ENCODE peak calls at places on chromosomes 7 and 10, in eight cellular contexts. B is aorta; V is fibroblast of lung; X is osteoblast; E is CD8-positive, alpha-beta T cell; G is CD4-positive, alpha-beta memory T cell; O is GM23248; P is esophagus squamous epithelium. Y is an unnamed sample. For H3K9me3, the result is how much of the 10 kb centered on the place peaks cover.

GRCh38 chr7:43198599-43199090 is 86.2 kb downstream of the HECW1 start:
- DNase-seq in B (no peak), V (no peak), X (no peak), E (no peak), G (no peak), O (no peak), P (no peak), Y (no peak)

GRCh38 chr10:124991872-124992271 is 49.9 kb downstream of the ZRANB1 start:
- DNase-seq in B (no peak), V (no peak), X (no peak), E (no peak), G (no peak), O (no peak), P (no peak), Y (no peak)

GRCh38 chr10:13839430-13839986 is 252.7 kb downstream of the PRPF18 start:
- DNase-seq in B (peak), V (peak), X (peak), E (no peak), G (no peak), O (peak), P (no peak), Y (no peak)

GRCh38 chr7:30134011-30134410 is 775 bp upstream of the MTURN start:
- DNase-seq in B (no peak), V (no peak), X (no peak), E (no peak), G (no peak), O (no peak), P (no peak), Y (no peak)

GRCh38 chr10:22997102-22997501 is 69.2 kb downstream of the ARMC3 start:
- DNase-seq in B (no peak), V (peak), X (peak), E (no peak), G (no peak), O (peak), P (no peak), Y (no peak)

GRCh38 chr7:143988986-143989745 is 11.0 kb upstream of the OR6B1 start:
- DNase-seq in B (no peak), V (peak), X (peak), E (no peak), G (no peak), O (peak), P (no peak), Y (no peak)

GRCh38 chr10:774661-775244 is 85.3 kb upstream of the DIP2C start:
- DNase-seq in B (no peak), V (no peak), X (peak), E (no peak), G (no peak), O (no peak), P (no peak), Y (no peak)

GRCh38 chr10:1401056-1401965 is 336.0 kb downstream of the ADARB2 start:
- DNase-seq in B (no peak), V (no peak), X (peak), E (no peak), G (no peak), O (no peak), P (no peak), Y (no peak)

GRCh38 chr7:104142147-104142546 is 65.7 kb downstream of the ORC5 start:
- DNase-seq in B (no peak), V (peak), X (no peak), E (no peak), G (no peak), O (no peak), P (no peak), Y (no peak)

GRCh38 chr7:141366098-141366621 is 185.1 kb upstream of the AGK start:
- DNase-seq in B (no peak), V (peak), X (peak), E (no peak), G (no peak), O (no peak), P (no peak), Y (no peak)

GRCh38 chr7:129376076-129376777 is 58.0 kb upstream of the STRIP2 start:
- DNase-seq in B (no peak), V (peak), X (peak), E (peak), G (peak), O (peak), P (no peak), Y (peak)

GRCh38 chr7:118863961-118864360 is 639.5 kb downstream of the ANKRD7 start:
- DNase-seq in B (no peak), V (peak), X (no peak), E (no peak), G (no peak), O (no peak), P (no peak), Y (no peak)

GRCh38 chr10:126842836-126843235 is 62.4 kb upstream of the DOCK1 start:
- DNase-seq in B (no peak), V (no peak), X (no peak), E (no peak), G (no peak), O (no peak), P (no peak), Y (no peak)

GRCh38 chr7:22339725-22340390 is 17.1 kb downstream of the RAPGEF5 start:
- DNase-seq in B (no peak), V (no peak), X (no peak), E (no peak), G (no peak), O (no peak), P (no peak), Y (no peak)
- H3K9me3 ChIP-seq in B (under half), V (under half), X (under half), E (under half), G (under half), O (under half), P (under half), Y (under half)

DNA sequence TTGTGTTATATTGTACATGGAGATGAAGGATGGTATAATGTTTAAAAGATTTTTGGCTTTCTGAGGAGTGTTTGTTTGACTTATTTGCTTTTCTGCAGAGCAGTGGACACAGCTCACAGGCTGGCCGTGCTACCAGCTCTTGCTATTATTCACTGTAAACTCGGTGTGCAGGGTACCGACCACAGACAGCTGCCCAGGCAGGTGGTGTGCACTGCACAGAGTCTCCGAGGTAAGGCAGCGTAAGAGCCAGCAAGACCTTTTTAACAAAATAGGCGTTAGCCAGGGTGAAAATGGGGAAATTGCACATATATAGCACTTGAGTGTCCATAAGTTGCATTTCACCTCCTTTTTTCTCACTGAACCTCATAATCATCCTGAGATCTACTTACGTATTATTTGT is 438.0 kb downstream of the CNTNAP2 start:
- DNase-seq in B (no peak), V (no peak), X (no peak), E (no peak), G (no peak), O (no peak), P (no peak), Y (no peak)
- H3K9me3 ChIP-seq in B (under half), V (under half), X (under half), E (under half), G (under half), O (under half), P (under half), Y (under half)

GRCh38 chr7:9091282-9091681 is 657.9 kb downstream of the NXPH1 start:
- DNase-seq in B (no peak), V (no peak), X (no peak), E (no peak), G (no peak), O (no peak), P (no peak), Y (no peak)
- H3K9me3 ChIP-seq in B (under half), V (under half), X (under half), E (under half), G (under half), O (under half), P (under half), Y (under half)

GRCh38 chr7:158261362-158262235 is 326.0 kb downstream of the PTPRN2 start:
- DNase-seq in B (no peak), V (no peak), X (no peak), E (no peak), G (no peak), O (no peak), P (no peak), Y (no peak)

GRCh38 chr7:158262284-158263109 is 325.1 kb downstream of the PTPRN2 start:
- DNase-seq in B (no peak), V (no peak), X (no peak), E (no peak), G (no peak), O (no peak), P (no peak), Y (no peak)

GRCh38 chr7:158264881-158265742 is 322.5 kb downstream of the PTPRN2 start:
- DNase-seq in B (peak), V (no peak), X (peak), E (no peak), G (no peak), O (no peak), P (no peak), Y (no peak)

GRCh38 chr7:158263964-158264748 is 323.5 kb downstream of the PTPRN2 start:
- DNase-seq in B (peak), V (no peak), X (peak), E (no peak), G (no peak), O (no peak), P (no peak), Y (no peak)

DNA sequence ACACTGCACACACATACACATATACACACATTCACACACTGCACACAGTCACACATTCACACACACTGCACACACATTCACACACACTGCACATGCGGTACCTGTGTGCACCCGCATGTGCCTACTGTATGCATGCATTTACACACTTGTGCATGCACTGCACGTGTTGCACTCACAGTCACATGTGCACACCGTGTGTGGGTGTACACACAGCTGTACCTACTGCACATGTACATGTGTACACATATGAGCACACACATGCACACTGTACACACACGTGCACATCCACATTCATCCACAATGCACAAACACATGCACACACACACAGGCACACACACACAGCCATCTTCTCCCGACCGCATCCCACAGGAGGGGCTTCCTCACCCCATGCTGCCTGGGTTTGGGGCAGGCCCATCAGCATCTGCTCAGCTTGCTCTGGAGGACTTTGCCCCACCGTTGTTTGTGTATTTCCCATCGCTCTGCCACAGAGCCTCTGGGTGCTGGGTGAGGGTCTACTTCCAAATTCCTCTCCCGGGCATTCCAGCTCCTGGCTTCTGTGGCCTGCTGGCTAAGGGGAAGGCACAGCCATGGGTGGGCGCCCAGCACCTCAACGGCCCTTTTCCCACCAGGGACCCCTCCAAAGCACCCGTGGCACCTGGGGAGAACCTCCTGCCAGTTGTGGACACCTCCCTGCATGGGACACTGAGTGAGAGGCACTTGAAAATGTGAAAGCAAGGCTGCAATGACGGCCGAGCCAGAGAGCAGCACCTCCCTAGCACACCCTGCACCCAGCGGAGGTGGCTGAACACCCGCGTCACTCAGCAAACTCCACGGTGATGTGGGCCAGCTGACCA is 324.3 kb downstream of the PTPRN2 start:
- DNase-seq in B (peak), V (no peak), X (peak), E (no peak), G (no peak), O (no peak), P (no peak), Y (no peak)
- H3K9me3 ChIP-seq in B (under half), V (under half), X (under half), E (under half), G (under half), O (under half), P (under half), Y (under half)

GRCh38 chr7:64599341-64599740 is 36.5 kb upstream of the ZNF680 start:
- DNase-seq in B (no peak), V (no peak), X (no peak), E (no peak), G (no peak), O (no peak), P (no peak), Y (no peak)
- H3K9me3 ChIP-seq in B (under half), V (under half), X (under half), E (under half), G (under half), O (under half), P (under half), Y (under half)

DNA sequence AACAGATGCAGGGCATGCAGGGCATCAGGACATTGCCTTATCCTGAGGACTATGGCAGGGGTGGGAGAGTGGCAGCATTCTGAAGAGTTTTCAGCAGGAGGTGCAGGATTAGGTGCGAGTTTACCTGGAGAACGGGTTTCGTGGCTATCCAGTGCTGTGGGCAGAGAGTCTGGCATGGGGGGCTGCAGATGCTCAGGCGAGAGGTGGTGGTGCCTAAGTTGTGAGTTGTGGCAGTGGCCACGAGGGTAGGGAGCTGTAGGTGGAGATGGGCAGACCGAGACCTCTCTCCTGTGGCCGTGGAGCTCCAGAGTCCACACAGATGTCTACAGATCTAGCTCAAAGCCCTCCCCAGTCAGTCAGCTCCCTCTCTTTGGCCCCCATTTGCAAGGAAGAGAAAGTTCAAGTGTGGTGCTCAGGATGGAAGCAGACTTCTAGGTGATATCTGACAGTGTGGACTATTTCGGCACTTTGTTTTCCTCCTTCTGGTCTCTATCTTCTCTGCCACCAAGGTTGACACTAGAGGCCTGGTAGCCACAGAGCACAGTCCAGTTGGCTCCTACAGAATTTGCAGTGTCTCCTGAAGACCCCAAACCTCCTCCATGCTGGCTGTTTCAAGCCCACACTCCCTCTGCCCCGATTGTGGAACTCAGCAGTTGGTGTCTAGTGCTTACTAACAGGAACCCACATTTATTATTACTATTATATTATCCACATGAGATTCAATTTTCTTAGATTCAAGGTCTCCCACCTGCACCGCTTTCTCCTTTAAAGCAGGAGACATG is 955.7 kb upstream of the ZNF722 start:
- DNase-seq in B (no peak), V (no peak), X (no peak), E (no peak), G (no peak), O (no peak), P (no peak), Y (no peak)
- H3K9me3 ChIP-seq in B (under half), V (under half), X (under half), E (under half), G (under half), O (under half), P (half or more), Y (under half)

GRCh38 chr7:158187055-158187770 is 400.4 kb downstream of the PTPRN2 start:
- DNase-seq in B (no peak), V (no peak), X (no peak), E (no peak), G (no peak), O (no peak), P (no peak), Y (no peak)
- H3K9me3 ChIP-seq in B (under half), V (under half), X (under half), E (under half), G (under half), O (under half), P (under half), Y (under half)

GRCh38 chr7:64515330-64515729 is 47.5 kb downstream of the ZNF680 start:
- DNase-seq in B (no peak), V (no peak), X (no peak), E (no peak), G (no peak), O (no peak), P (no peak), Y (no peak)

GRCh38 chr7:64516451-64516850 is 46.4 kb downstream of the ZNF680 start:
- DNase-seq in B (no peak), V (no peak), X (no peak), E (no peak), G (no peak), O (no peak), P (no peak), Y (no peak)

GRCh38 chr7:64521409-64521984 is 41.4 kb downstream of the ZNF680 start:
- DNase-seq in B (no peak), V (no peak), X (no peak), E (no peak), G (no peak), O (no peak), P (no peak), Y (no peak)

DNA sequence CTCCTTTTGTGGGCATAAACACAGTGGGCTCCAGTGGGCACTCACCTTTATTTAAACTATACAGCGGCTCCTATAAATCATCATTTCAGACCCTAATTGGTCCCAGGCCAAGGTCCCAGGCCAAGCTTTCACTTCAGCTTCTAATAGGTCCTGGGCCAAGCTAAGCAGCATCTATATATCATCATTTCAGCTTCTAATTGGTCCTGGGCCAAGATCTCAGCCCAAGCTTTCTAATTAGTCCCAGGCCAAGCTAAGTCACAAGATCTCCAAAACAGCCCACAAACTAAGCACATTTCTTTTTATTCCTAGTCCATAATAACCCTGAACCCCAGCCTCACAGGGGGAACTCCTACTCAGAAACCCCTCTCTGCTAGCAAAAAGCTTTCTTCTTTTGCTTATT is 47.1 kb downstream of the ZNF680 start:
- DNase-seq in B (no peak), V (no peak), X (no peak), E (no peak), G (no peak), O (no peak), P (no peak), Y (no peak)
- H3K9me3 ChIP-seq in B (under half), V (under half), X (under half), E (under half), G (under half), O (under half), P (half or more), Y (under half)

GRCh38 chr10:117710181-117710798 is 167.7 kb downstream of the EMX2 start:
- DNase-seq in B (no peak), V (no peak), X (no peak), E (no peak), G (no peak), O (no peak), P (no peak), Y (no peak)
- H3K9me3 ChIP-seq in B (under half), V (under half), X (under half), E (under half), G (under half), O (under half), P (under half), Y (under half)